ENCODE peak calls at places on chromosomes 16 and 17, in seven cellular contexts. U is fibroblast of lung; N is T-cell; C is LoVo; E is NCI-H460; D is mucosa of descending colon; T is activated naive CD4-positive, alpha-beta T cell treated with anti-CD3 and anti-CD28 coated beads, Interleukin-2, amount 10 ng/mL, durations not matched to agents 7 days and 5 days. L is an unnamed sample.

GRCh38 chr16:55842369-55843104 is 9.6 kb upstream of the CES1 start:
- DNase-seq in U (peak), N (peak), C (peak), E (peak), D (peak), T (no peak), L (peak)

GRCh38 chr16:3056336-3057180 is 8.9 kb upstream of the IL32 start:
- DNase-seq in U (no peak), N (no peak), C (no peak), E (no peak), D (no peak), T (no peak), L (peak)

GRCh38 chr17:63369233-63369632 is 76.9 kb downstream of the CYB561 start:
- DNase-seq in U (peak), N (no peak), C (no peak), E (no peak), D (no peak), T (no peak), L (no peak)

GRCh38 chr16:31472559-31473203 is 729 bp downstream of the TGFB1I1 start:
- DNase-seq in U (peak), N (no peak), C (peak), E (no peak), D (peak), T (peak), L (peak)

GRCh38 chr16:3444032-3444388 is 530 bp downstream of the NAA60 start:
- DNase-seq in U (peak), N (peak), C (peak), E (peak), D (peak), T (peak), L (no peak)

GRCh38 chr16:15440852-15441251 is 6.5 kb downstream of the BMERB1 start:
- DNase-seq in U (peak), N (no peak), C (peak), E (peak), D (no peak), T (no peak), L (no peak)

GRCh38 chr16:24270721-24271120 is 14.6 kb downstream of the CACNG3 start:
- DNase-seq in U (no peak), N (no peak), C (no peak), E (no peak), D (no peak), T (no peak), L (no peak)

GRCh38 chr17:79778504-79779087 is 648 bp downstream of the CBX2 start:
- DNase-seq in U (no peak), N (no peak), C (no peak), E (no peak), D (no peak), T (peak), L (no peak)

GRCh38 chr17:3600529-3601205 is 8.5 kb downstream of the TRPV1 start:
- DNase-seq in U (no peak), N (no peak), C (no peak), E (no peak), D (no peak), T (no peak), L (no peak)

GRCh38 chr17:21213491-21214014 is 408 bp downstream of the TMEM11 start:
- DNase-seq in U (no peak), N (peak), C (peak), E (no peak), D (peak), T (no peak), L (peak)